ENCODE peak calls at places on chromosome 1, in six cellular contexts. U is psoas muscle, P is DND-41, W is SJCRH30, F is suprapubic skin, S is aorta. N is an unnamed sample.

GRCh38 chr1:39540504-39541031 is 36.0 kb downstream of the PABPC4 start:
- DNase-seq in U (peak; percentile 79), P (no peak), W (no peak), F (peak; percentile 83), S (peak; percentile 90), N (peak; percentile 76)

GRCh38 chr1:39685071-39685470 is 6.2 kb downstream of the HPCAL4 start:
- DNase-seq in U (no peak), P (no peak), W (no peak), F (no peak), S (no peak), N (no peak)

GRCh38 chr1:169601096-169601881 is 15.0 kb upstream of the F5 start:
- DNase-seq in U (no peak), P (no peak), W (no peak), F (no peak), S (no peak), N (peak; percentile 6)

GRCh38 chr1:217369996-217370551 is 260.8 kb downstream of the GPATCH2 start:
- DNase-seq in U (no peak), P (no peak), W (no peak), F (no peak), S (no peak), N (no peak)

GRCh38 chr1:202809597-202810159 is 1.1 kb upstream of the PCAT6 start:
- DNase-seq in U (no peak), P (no peak), W (no peak), F (no peak), S (no peak), N (no peak)

GRCh38 chr1:15750924-15751323 is 7.7 kb upstream of the FBLIM1 start:
- DNase-seq in U (no peak), P (no peak), W (no peak), F (no peak), S (no peak), N (no peak)

GRCh38 chr1:22018583-22019559 is 17.4 kb downstream of the CELA3A start:
- DNase-seq in U (peak; percentile 21), P (peak; percentile 68), W (peak; percentile 51), F (no peak), S (peak; percentile 78), N (peak; percentile 88)

GRCh38 chr1:8603220-8603616 is 214.2 kb downstream of the RERE start:
- DNase-seq in U (no peak), P (no peak), W (no peak), F (no peak), S (no peak), N (no peak)

GRCh38 chr1:222711319-222712252 is 705 bp downstream of the AIDA start:
- DNase-seq in U (peak; percentile 66), P (peak; percentile 82), W (peak; percentile 77), F (peak; percentile 85), S (peak; percentile 73), N (peak; percentile 65)

GRCh38 chr1:53249706-53250105 is 11.4 kb upstream of the MAGOH start:
- DNase-seq in U (no peak), P (no peak), W (no peak), F (no peak), S (no peak), N (no peak)

GRCh38 chr1:228697209-228698016 is 37.9 kb upstream of the RHOU start:
- DNase-seq in U (peak; percentile 67), P (peak; percentile 8), W (peak; percentile 63), F (peak; percentile 87), S (peak; percentile 80), N (peak; percentile 98)

GRCh38 chr1:56803561-56804156 is 15.5 kb downstream of the FYB2 start:
- DNase-seq in U (no peak), P (peak; percentile 36), W (peak; percentile 15), F (no peak), S (no peak), N (peak; percentile 62)

GRCh38 chr1:165235158-165235776 is 121.2 kb downstream of the LMX1A start:
- DNase-seq in U (peak; percentile 12), P (no peak), W (peak; percentile 4), F (no peak), S (no peak), N (peak; percentile 38)

GRCh38 chr1:240734001-240734400 is 122.0 kb upstream of the GREM2 start:
- DNase-seq in U (no peak), P (no peak), W (no peak), F (no peak), S (no peak), N (no peak)

GRCh38 chr1:98342556-98342955 is 319.0 kb upstream of the SNX7 start:
- DNase-seq in U (no peak), P (no peak), W (no peak), F (no peak), S (no peak), N (no peak)

GRCh38 chr1:207072241-207072640 is 16.4 kb upstream of the C4BPB start:
- DNase-seq in U (no peak), P (no peak), W (no peak), F (no peak), S (no peak), N (no peak)
- H3K4me1 ChIP-seq in U (peaks cover under 1% of the 10 kb centered on the region), P (peaks cover 4% of the 10 kb centered on the region), W (no peaks in the 10 kb centered on the region), F (peaks cover 13% of the 10 kb centered on the region), S (no peaks in the 10 kb centered on the region), N (peaks cover 6% of the 10 kb centered on the region)

GRCh38 chr1:18919174-18919905 is 17.0 kb upstream of the ALDH4A1 start:
- DNase-seq in U (no peak), P (no peak), W (no peak), F (no peak), S (no peak), N (no peak)

GRCh38 chr1:18921506-18922251 is 19.3 kb upstream of the ALDH4A1 start:
- DNase-seq in U (no peak), P (no peak), W (no peak), F (no peak), S (no peak), N (no peak)

GRCh38 chr1:18919949-18920348 is 17.6 kb upstream of the ALDH4A1 start:
- DNase-seq in U (no peak), P (no peak), W (no peak), F (no peak), S (no peak), N (no peak)

GRCh38 chr1:18922319-18922726 is 20.0 kb upstream of the ALDH4A1 start:
- DNase-seq in U (peak; percentile 83), P (no peak), W (peak; percentile 86), F (peak; percentile 89), S (peak; percentile 89), N (peak; percentile 87)

DNA sequence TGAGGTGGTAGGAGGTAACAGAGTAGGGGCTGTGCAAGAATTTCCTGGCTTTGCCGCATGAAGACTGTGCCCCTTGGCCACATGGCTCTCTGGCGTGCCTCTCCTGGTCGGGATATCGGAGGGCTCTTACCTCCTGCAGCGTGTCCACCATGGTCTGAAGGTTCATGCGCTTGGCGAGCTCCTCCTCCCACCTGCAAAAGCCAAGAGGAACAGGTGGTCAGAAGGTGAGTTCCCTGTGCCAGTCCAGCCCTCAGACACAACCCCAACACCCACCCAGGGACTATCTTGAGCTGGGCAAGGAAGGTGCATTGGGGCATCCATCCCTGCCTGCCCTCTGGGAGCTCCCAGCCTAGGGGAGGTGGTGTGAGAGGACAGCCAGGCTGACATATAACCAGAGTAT is 18.6 kb upstream of the ALDH4A1 start:
- DNase-seq in U (no peak), P (no peak), W (no peak), F (no peak), S (no peak), N (no peak)
- H3K9me3 ChIP-seq in U (no peaks in the 10 kb centered on the region), P (no peaks in the 10 kb centered on the region), W (no peaks in the 10 kb centered on the region), F (no peaks in the 10 kb centered on the region), S (no peaks in the 10 kb centered on the region), N (no peaks in the 10 kb centered on the region)

DNA sequence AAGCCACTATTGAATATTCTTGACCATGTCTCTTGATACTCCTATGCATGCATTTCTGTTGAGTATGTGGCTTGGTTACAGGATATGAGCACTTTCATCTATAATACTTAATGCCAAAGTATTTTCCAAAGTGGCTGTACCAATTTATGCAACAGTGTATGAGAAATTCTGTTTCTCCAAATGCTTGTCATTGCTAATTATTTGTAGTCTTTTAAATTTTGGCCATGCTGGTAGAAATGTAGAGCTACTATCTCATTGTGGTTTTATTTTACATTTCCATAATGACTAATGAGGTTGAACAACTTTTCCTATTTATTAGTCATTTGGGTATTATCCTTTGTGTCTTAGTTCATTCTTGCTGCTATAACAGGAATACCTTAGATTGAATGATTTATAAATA is 71.4 kb upstream of the TSPAN2 start:
- DNase-seq in U (no peak), P (no peak), W (no peak), F (no peak), S (no peak), N (no peak)
- H3K4me3 ChIP-seq in U (no peak overlapping the region), P (no peak overlapping the region), W (no peak overlapping the region), F (no peak overlapping the region), S (no peak overlapping the region), N (no peak overlapping the region)

DNA sequence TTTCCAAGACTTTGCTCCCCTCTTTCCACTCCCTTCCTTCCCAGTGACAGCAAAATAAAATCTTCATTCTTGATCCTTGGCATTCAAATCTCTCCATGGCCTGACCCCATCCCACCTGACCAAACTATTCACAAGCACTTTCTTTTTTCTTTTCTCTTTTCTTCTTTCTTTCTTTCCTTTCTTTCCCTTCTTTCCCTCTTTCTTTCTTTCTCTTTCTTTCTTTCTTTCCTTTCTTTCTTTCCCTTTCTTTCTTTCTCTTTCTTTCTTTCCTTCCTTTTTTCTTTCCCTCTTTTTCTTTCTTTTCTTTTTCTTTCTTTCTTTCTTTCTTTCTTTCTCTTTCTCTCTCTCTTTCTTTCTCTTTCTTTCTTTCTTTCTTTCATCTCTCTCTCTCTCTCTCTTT is 207.1 kb downstream of the ADGRL2 start:
- DNase-seq in U (no peak), P (no peak), W (no peak), F (no peak), S (no peak), N (no peak)
- H3K4me1 ChIP-seq in U (no peaks in the 10 kb centered on the region), P (no peaks in the 10 kb centered on the region), W (no peaks in the 10 kb centered on the region), F (no peaks in the 10 kb centered on the region), S (no peaks in the 10 kb centered on the region), N (no peaks in the 10 kb centered on the region)

DNA sequence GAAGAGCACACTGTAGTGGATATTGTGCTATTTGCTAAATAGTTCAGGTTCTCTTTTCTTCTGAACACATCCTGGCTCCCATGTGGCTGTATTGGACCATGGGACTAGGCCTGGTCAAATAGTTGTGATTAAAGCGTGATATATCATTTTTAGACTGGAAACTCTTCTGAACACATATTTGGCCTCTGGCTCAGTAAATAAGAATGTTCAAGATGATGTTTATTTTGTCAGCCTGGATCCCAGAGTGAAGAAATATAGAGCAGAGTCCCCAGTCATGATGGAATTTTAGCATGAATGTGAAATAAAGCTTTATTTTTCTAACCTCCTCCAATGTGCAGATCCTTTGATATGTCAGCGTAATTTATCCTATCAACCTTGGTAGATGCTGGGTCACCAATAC is 542.6 kb downstream of the ADGRL2 start:
- DNase-seq in U (no peak), P (no peak), W (no peak), F (no peak), S (no peak), N (no peak)
- H3K9me3 ChIP-seq in U (no peaks in the 10 kb centered on the region), P (peaks cover 2% of the 10 kb centered on the region), W (no peaks in the 10 kb centered on the region), F (no peaks in the 10 kb centered on the region), S (no peaks in the 10 kb centered on the region), N (no peaks in the 10 kb centered on the region)

N was measured in cardiac muscle cell.